ENCODE peak calls at places on chromosomes 7 and 10, in nine cellular contexts. One of them, this sample, is unnamed.

GRCh38 chr7:156989766-156990535 is 20.5 kb downstream of the MNX1 start:
- DNase-seq in Peyer's patch: no peak
- DNase-seq in lower leg skin: no peak
- DNase-seq in transverse colon: no peak
- DNase-seq in A549: no peak
- DNase-seq in H54: no peak
- DNase-seq in adrenal gland: no peak
- DNase-seq in HCT116: no peak
- DNase-seq in spleen: no peak
- DNase-seq in this sample: no peak

GRCh38 chr10:78028438-78029293 is 649 bp downstream of the POLR3A start:
- DNase-seq in Peyer's patch: peak; percentile 69
- DNase-seq in lower leg skin: no peak
- DNase-seq in transverse colon: peak; percentile 20
- DNase-seq in A549: no peak
- DNase-seq in H54: no peak
- DNase-seq in adrenal gland: peak; percentile 63
- DNase-seq in HCT116: no peak
- DNase-seq in spleen: peak; percentile 78
- DNase-seq in this sample: peak; percentile 28

GRCh38 chr10:112628951-112629604 is 182.1 kb downstream of the VTI1A start:
- DNase-seq in Peyer's patch: no peak
- DNase-seq in lower leg skin: no peak
- DNase-seq in transverse colon: no peak
- DNase-seq in A549: no peak
- DNase-seq in H54: no peak
- DNase-seq in adrenal gland: no peak
- DNase-seq in HCT116: no peak
- DNase-seq in spleen: no peak
- DNase-seq in this sample: no peak

GRCh38 chr10:131891196-131891928 is 9.4 kb upstream of the PPP2R2D start:
- DNase-seq in Peyer's patch: peak; percentile 45
- DNase-seq in lower leg skin: no peak
- DNase-seq in transverse colon: no peak
- DNase-seq in A549: peak; percentile 46
- DNase-seq in H54: no peak
- DNase-seq in adrenal gland: peak; percentile 77
- DNase-seq in HCT116: no peak
- DNase-seq in spleen: peak; percentile 69
- DNase-seq in this sample: no peak

GRCh38 chr10:7233259-7233991 is 177.4 kb downstream of the SFMBT2 start:
- DNase-seq in Peyer's patch: no peak
- DNase-seq in lower leg skin: peak; percentile 17
- DNase-seq in transverse colon: no peak
- DNase-seq in A549: peak; percentile 70
- DNase-seq in H54: no peak
- DNase-seq in adrenal gland: no peak
- DNase-seq in HCT116: no peak
- DNase-seq in spleen: no peak
- DNase-seq in this sample: no peak

GRCh38 chr10:71391701-71392100 is 5.0 kb upstream of the CDH23 start:
- DNase-seq in Peyer's patch: no peak
- DNase-seq in lower leg skin: no peak
- DNase-seq in transverse colon: no peak
- DNase-seq in A549: no peak
- DNase-seq in H54: no peak
- DNase-seq in adrenal gland: no peak
- DNase-seq in HCT116: no peak
- DNase-seq in spleen: no peak
- DNase-seq in this sample: no peak

GRCh38 chr7:100897772-100898454 is 2.2 kb upstream of the ACHE start:
- DNase-seq in Peyer's patch: peak; percentile 69
- DNase-seq in lower leg skin: no peak
- DNase-seq in transverse colon: peak; percentile 70
- DNase-seq in A549: no peak
- DNase-seq in H54: no peak
- DNase-seq in adrenal gland: no peak
- DNase-seq in HCT116: no peak
- DNase-seq in spleen: no peak
- DNase-seq in this sample: no peak

GRCh38 chr7:46485481-46486065 is 564.5 kb upstream of the IGFBP3 start:
- DNase-seq in Peyer's patch: no peak
- DNase-seq in lower leg skin: no peak
- DNase-seq in transverse colon: no peak
- DNase-seq in A549: peak; percentile 21
- DNase-seq in H54: peak; percentile 25
- DNase-seq in adrenal gland: no peak
- DNase-seq in HCT116: no peak
- DNase-seq in spleen: no peak
- DNase-seq in this sample: no peak

GRCh38 chr10:103534621-103535498 is 41.4 kb downstream of the NEURL1 start:
- DNase-seq in Peyer's patch: no peak
- DNase-seq in lower leg skin: no peak
- DNase-seq in transverse colon: no peak
- DNase-seq in A549: no peak
- DNase-seq in H54: peak; percentile 1
- DNase-seq in adrenal gland: no peak
- DNase-seq in HCT116: no peak
- DNase-seq in spleen: peak; percentile 23
- DNase-seq in this sample: no peak

GRCh38 chr7:34019431-34019830 is 114.1 kb downstream of the BMPER start:
- DNase-seq in Peyer's patch: no peak
- DNase-seq in lower leg skin: no peak
- DNase-seq in transverse colon: no peak
- DNase-seq in A549: no peak
- DNase-seq in H54: no peak
- DNase-seq in adrenal gland: no peak
- DNase-seq in HCT116: no peak
- DNase-seq in spleen: no peak
- DNase-seq in this sample: no peak

GRCh38 chr7:148588168-148588890 is 2.2 kb upstream of the C7orf33 start:
- DNase-seq in Peyer's patch: no peak
- DNase-seq in lower leg skin: no peak
- DNase-seq in transverse colon: no peak
- DNase-seq in A549: no peak
- DNase-seq in H54: no peak
- DNase-seq in adrenal gland: no peak
- DNase-seq in HCT116: no peak
- DNase-seq in spleen: no peak
- DNase-seq in this sample: no peak

GRCh38 chr10:71631007-71631859 is 88.3 kb downstream of the C10orf105 start:
- DNase-seq in Peyer's patch: no peak
- DNase-seq in lower leg skin: no peak
- DNase-seq in transverse colon: no peak
- DNase-seq in A549: no peak
- DNase-seq in H54: no peak
- DNase-seq in adrenal gland: no peak
- DNase-seq in HCT116: no peak
- DNase-seq in spleen: no peak
- DNase-seq in this sample: no peak

DNA sequence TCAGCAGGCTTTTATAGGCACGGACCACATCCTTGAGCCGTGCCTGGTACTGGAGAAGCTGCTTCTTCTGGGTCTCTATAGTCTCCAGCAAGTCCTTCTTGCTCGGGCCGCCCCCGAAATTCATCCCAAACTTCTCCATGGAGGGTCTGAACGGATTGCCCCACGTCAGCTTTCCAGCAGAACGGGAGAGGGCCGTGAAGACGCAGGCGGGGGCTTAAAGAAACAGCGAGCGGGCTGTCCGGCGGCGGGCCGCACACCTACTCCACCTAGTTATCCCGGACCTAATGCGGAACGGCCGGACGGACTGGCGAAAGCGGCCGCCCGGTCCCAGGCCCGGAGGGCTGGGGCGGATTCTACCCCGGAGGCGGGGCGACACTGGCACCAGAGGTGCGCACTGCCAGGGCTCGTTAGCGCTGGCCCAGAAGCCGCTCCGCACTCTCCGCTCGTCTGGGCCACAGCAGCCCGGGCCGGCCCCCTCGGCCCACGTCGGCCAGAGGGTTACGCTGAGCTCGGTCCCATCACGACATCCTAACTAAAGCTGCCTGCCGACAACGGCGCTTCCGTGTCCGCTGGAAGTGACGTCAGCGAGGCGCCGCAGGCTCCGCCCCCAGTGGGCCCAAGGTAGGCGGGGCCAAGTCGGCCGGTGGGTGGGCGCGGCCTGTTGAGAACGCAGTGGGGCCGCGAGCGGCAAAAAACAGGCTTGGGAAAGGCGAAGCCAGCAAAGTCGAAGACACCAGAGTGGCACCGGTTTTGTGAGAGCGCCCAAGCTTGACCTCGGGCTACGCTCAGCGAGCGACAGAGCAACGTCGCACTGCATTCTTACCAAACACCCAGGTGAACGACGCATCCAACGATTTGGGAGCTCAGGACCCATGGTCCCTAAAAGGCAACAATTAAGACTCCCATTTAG is at the start of gene GCC1:
- DNase-seq in Peyer's patch: peak; percentile 96
- DNase-seq in lower leg skin: peak; percentile 88
- DNase-seq in transverse colon: peak; percentile 95
- DNase-seq in A549: peak; percentile 87
- DNase-seq in H54: peak; percentile 88
- DNase-seq in adrenal gland: peak; percentile 94
- DNase-seq in HCT116: peak; percentile 82
- DNase-seq in spleen: peak; percentile 98
- DNase-seq in this sample: peak; percentile 87
- TF ChIP-seq POLR2A in Peyer's patch: peak; percentile 86
- TF ChIP-seq POLR2A in lower leg skin: no peak
- TF ChIP-seq POLR2A in transverse colon: peak; percentile 92
- TF ChIP-seq POLR2A in A549: peak; percentile 91
- TF ChIP-seq POLR2A in H54: peak; percentile 92
- TF ChIP-seq POLR2A in adrenal gland: peak; percentile 78
- TF ChIP-seq POLR2A in HCT116: peak; percentile 62
- TF ChIP-seq POLR2A in spleen: no peak
- TF ChIP-seq POLR2A in this sample: peak; percentile 90

DNA sequence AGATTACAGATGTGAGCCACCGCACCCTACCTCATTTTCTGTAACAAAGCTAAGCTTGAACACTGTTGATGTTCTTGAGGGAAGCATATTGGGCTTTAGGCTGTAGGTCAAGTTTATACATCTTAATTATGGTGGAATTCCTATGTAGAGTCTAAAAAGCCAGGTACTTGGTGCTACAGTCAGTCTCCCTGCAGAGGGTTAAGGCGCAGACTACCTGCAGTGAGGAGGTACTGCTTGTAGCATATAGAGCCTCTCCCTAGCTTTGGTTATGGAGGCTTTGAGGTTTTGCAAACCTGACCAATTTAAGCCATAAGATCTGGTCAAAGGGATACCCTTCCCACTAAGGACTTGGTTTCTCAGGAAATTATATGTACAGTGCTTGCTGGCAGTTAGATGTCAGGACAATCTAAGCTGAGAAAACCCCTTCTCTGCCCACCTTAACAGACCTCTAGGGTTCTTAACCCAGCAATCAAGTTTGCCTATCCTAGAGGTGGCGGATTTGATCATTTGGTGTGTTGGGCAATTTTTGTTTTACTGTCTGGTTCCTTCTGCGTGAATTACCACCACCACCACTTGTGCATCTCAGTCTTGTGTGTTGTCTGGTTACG is 6.0 kb downstream of the PPIA start:
- DNase-seq in Peyer's patch: no peak
- DNase-seq in lower leg skin: no peak
- DNase-seq in transverse colon: no peak
- DNase-seq in A549: no peak
- DNase-seq in H54: no peak
- DNase-seq in adrenal gland: no peak
- DNase-seq in HCT116: no peak
- DNase-seq in spleen: no peak
- DNase-seq in this sample: no peak
- TF ChIP-seq POLR2A in Peyer's patch: no peak
- TF ChIP-seq POLR2A in lower leg skin: no peak
- TF ChIP-seq POLR2A in transverse colon: no peak
- TF ChIP-seq POLR2A in A549: no peak
- TF ChIP-seq POLR2A in H54: no peak
- TF ChIP-seq POLR2A in adrenal gland: no peak
- TF ChIP-seq POLR2A in HCT116: no peak
- TF ChIP-seq POLR2A in spleen: no peak
- TF ChIP-seq POLR2A in this sample: peak; percentile 42

GRCh38 chr10:18140957-18141888 is 999 bp downstream of the CACNB2 start:
- DNase-seq in Peyer's patch: peak; percentile 46
- DNase-seq in lower leg skin: no peak
- DNase-seq in transverse colon: peak; percentile 23
- DNase-seq in A549: no peak
- DNase-seq in H54: no peak
- DNase-seq in adrenal gland: no peak
- DNase-seq in HCT116: no peak
- DNase-seq in spleen: no peak
- DNase-seq in this sample: no peak
- TF ChIP-seq POLR2A in Peyer's patch: no peak
- TF ChIP-seq POLR2A in lower leg skin: no peak
- TF ChIP-seq POLR2A in transverse colon: no peak
- TF ChIP-seq POLR2A in A549: no peak
- TF ChIP-seq POLR2A in H54: no peak
- TF ChIP-seq POLR2A in adrenal gland: no peak
- TF ChIP-seq POLR2A in HCT116: no peak
- TF ChIP-seq POLR2A in spleen: no peak
- TF ChIP-seq POLR2A in this sample: no peak

GRCh38 chr10:16992611-16993119 is 136.9 kb downstream of the CUBN start:
- DNase-seq in Peyer's patch: no peak
- DNase-seq in lower leg skin: no peak
- DNase-seq in transverse colon: no peak
- DNase-seq in A549: no peak
- DNase-seq in H54: no peak
- DNase-seq in adrenal gland: no peak
- DNase-seq in HCT116: no peak
- DNase-seq in spleen: no peak
- DNase-seq in this sample: no peak

GRCh38 chr10:16999665-17000451 is 129.8 kb downstream of the CUBN start:
- DNase-seq in Peyer's patch: no peak
- DNase-seq in lower leg skin: no peak
- DNase-seq in transverse colon: no peak
- DNase-seq in A549: no peak
- DNase-seq in H54: no peak
- DNase-seq in adrenal gland: no peak
- DNase-seq in HCT116: no peak
- DNase-seq in spleen: no peak
- DNase-seq in this sample: no peak

GRCh38 chr10:16993186-16993585 is 136.4 kb downstream of the CUBN start:
- DNase-seq in Peyer's patch: no peak
- DNase-seq in lower leg skin: no peak
- DNase-seq in transverse colon: no peak
- DNase-seq in A549: no peak
- DNase-seq in H54: no peak
- DNase-seq in adrenal gland: no peak
- DNase-seq in HCT116: no peak
- DNase-seq in spleen: no peak
- DNase-seq in this sample: no peak

GRCh38 chr10:16996530-16996964 is 133.1 kb downstream of the CUBN start:
- DNase-seq in Peyer's patch: no peak
- DNase-seq in lower leg skin: no peak
- DNase-seq in transverse colon: no peak
- DNase-seq in A549: no peak
- DNase-seq in H54: no peak
- DNase-seq in adrenal gland: no peak
- DNase-seq in HCT116: no peak
- DNase-seq in spleen: no peak
- DNase-seq in this sample: no peak

GRCh38 chr10:16995867-16996529 is 133.6 kb downstream of the CUBN start:
- DNase-seq in Peyer's patch: no peak
- DNase-seq in lower leg skin: no peak
- DNase-seq in transverse colon: no peak
- DNase-seq in A549: no peak
- DNase-seq in H54: no peak
- DNase-seq in adrenal gland: no peak
- DNase-seq in HCT116: no peak
- DNase-seq in spleen: no peak
- DNase-seq in this sample: no peak
- TF ChIP-seq POLR2A in Peyer's patch: no peak
- TF ChIP-seq POLR2A in lower leg skin: no peak
- TF ChIP-seq POLR2A in transverse colon: no peak
- TF ChIP-seq POLR2A in A549: no peak
- TF ChIP-seq POLR2A in H54: no peak
- TF ChIP-seq POLR2A in adrenal gland: no peak
- TF ChIP-seq POLR2A in HCT116: no peak
- TF ChIP-seq POLR2A in spleen: no peak
- TF ChIP-seq POLR2A in this sample: no peak

This sample was measured in GM12892.